ENCODE peak calls at places on chromosomes 13 and 19, in five cellular contexts. One of them, this sample, is unnamed.

GRCh38 chr19:16037424-16038195 is 38.7 kb upstream of the TPM4 start:
- DNase-seq in Calu3: no peak
- DNase-seq in T-helper 9 cell: no peak
- DNase-seq in ureter: no peak
- DNase-seq in RPMI7951: no peak
- DNase-seq in this sample: no peak

GRCh38 chr19:20077791-20078463 is at the start of gene ZNF90:
- DNase-seq in Calu3: peak; percentile 74
- DNase-seq in T-helper 9 cell: peak; percentile 79
- DNase-seq in ureter: peak; percentile 98
- DNase-seq in RPMI7951: peak; percentile 98
- DNase-seq in this sample: peak; percentile 82

GRCh38 chr13:90493667-90494066 is 853.8 kb upstream of the MIR17HG start:
- DNase-seq in Calu3: no peak
- DNase-seq in T-helper 9 cell: no peak
- DNase-seq in ureter: no peak
- DNase-seq in RPMI7951: no peak
- DNase-seq in this sample: no peak

GRCh38 chr13:85970727-85971126 is 171.5 kb upstream of the SLITRK6 start:
- DNase-seq in Calu3: no peak
- DNase-seq in T-helper 9 cell: no peak
- DNase-seq in ureter: no peak
- DNase-seq in RPMI7951: no peak
- DNase-seq in this sample: no peak

GRCh38 chr19:39679056-39679790 is 23.5 kb downstream of the LGALS16 start:
- DNase-seq in Calu3: no peak
- DNase-seq in T-helper 9 cell: no peak
- DNase-seq in ureter: no peak
- DNase-seq in RPMI7951: peak; percentile 23
- DNase-seq in this sample: no peak

GRCh38 chr19:45507864-45508680 is 793 bp downstream of the VASP start:
- DNase-seq in Calu3: peak; percentile 80
- DNase-seq in T-helper 9 cell: peak; percentile 37
- DNase-seq in ureter: no peak
- DNase-seq in RPMI7951: peak; percentile 31
- DNase-seq in this sample: peak; percentile 34

GRCh38 chr13:28819748-28820098 is 416 bp upstream of the MTUS2 start:
- DNase-seq in Calu3: peak; percentile 66
- DNase-seq in T-helper 9 cell: peak; percentile 35
- DNase-seq in ureter: no peak
- DNase-seq in RPMI7951: no peak
- DNase-seq in this sample: no peak

GRCh38 chr13:94057618-94058017 is 421.9 kb downstream of the DCT start:
- DNase-seq in Calu3: no peak
- DNase-seq in T-helper 9 cell: no peak
- DNase-seq in ureter: no peak
- DNase-seq in RPMI7951: no peak
- DNase-seq in this sample: no peak

GRCh38 chr19:47723573-47723923 is 10.3 kb downstream of the EHD2 start:
- DNase-seq in Calu3: peak; percentile 46
- DNase-seq in T-helper 9 cell: no peak
- DNase-seq in ureter: no peak
- DNase-seq in RPMI7951: peak; percentile 86
- DNase-seq in this sample: no peak

GRCh38 chr19:4597975-4598671 is 38.6 kb upstream of the SEMA6B start:
- DNase-seq in Calu3: peak; percentile 61
- DNase-seq in T-helper 9 cell: peak; percentile 40
- DNase-seq in ureter: no peak
- DNase-seq in RPMI7951: peak; percentile 24
- DNase-seq in this sample: peak; percentile 40